ENCODE peak calls at places on chromosomes 7 and 10, in ten cellular contexts. J is T follicular helper cell, O is neural progenitor cell, L is fibroblast of the conjunctiva, W is A549, K is fibroblast of lung, B is aorta, T is AG04449, P is bronchial epithelial cell, E is T-helper 17 cell. A is an unnamed sample.

GRCh38 chr7:70527489-70527888 is 604.5 kb upstream of the GALNT17 start:
- DNase-seq in J (no peak), O (no peak), L (no peak), W (no peak), K (no peak), B (no peak), T (no peak), P (no peak), E (no peak), A (no peak)

GRCh38 chr10:12503311-12503710 is 154.0 kb downstream of the CAMK1D start:
- DNase-seq in J (no peak), O (no peak), L (no peak), W (no peak), K (no peak), B (no peak), T (no peak), P (no peak), E (no peak), A (no peak)

GRCh38 chr10:126059101-126059826 is 162.9 kb downstream of the FANK1 start:
- DNase-seq in J (no peak), O (no peak), L (no peak), W (peak; percentile 75), K (peak; percentile 90), B (no peak), T (peak; percentile 86), P (no peak), E (no peak), A (no peak)

GRCh38 chr7:7609330-7609729 is 31.2 kb upstream of the UMAD1 start:
- DNase-seq in J (no peak), O (no peak), L (no peak), W (no peak), K (no peak), B (no peak), T (no peak), P (no peak), E (no peak), A (no peak)

GRCh38 chr10:60175418-60175817 is 214.3 kb downstream of the ANK3 start:
- DNase-seq in J (no peak), O (no peak), L (no peak), W (peak; percentile 12), K (peak; percentile 40), B (no peak), T (no peak), P (no peak), E (no peak), A (no peak)

GRCh38 chr7:135843214-135843613 is 94.6 kb upstream of the FAM180A start:
- DNase-seq in J (no peak), O (no peak), L (no peak), W (no peak), K (no peak), B (no peak), T (no peak), P (no peak), E (no peak), A (no peak)

GRCh38 chr10:118850418-118851061 is 95.8 kb upstream of the CACUL1 start:
- DNase-seq in J (peak; percentile 35), O (peak; percentile 87), L (peak; percentile 35), W (peak; percentile 74), K (peak; percentile 32), B (peak; percentile 82), T (no peak), P (peak; percentile 69), E (peak; percentile 48), A (peak; percentile 36)

GRCh38 chr10:119541459-119542356 is 811 bp downstream of the RGS10 start:
- DNase-seq in J (peak; percentile 20), O (no peak), L (no peak), W (no peak), K (peak; percentile 19), B (peak; percentile 64), T (no peak), P (no peak), E (no peak), A (peak; percentile 51)

GRCh38 chr7:153381275-153382119 is 621.9 kb downstream of the ACTR3B start:
- DNase-seq in J (no peak), O (peak; percentile 62), L (no peak), W (peak; percentile 38), K (no peak), B (no peak), T (no peak), P (no peak), E (no peak), A (no peak)

GRCh38 chr10:12372846-12373245 is 23.5 kb downstream of the CAMK1D start:
- DNase-seq in J (no peak), O (no peak), L (no peak), W (no peak), K (no peak), B (no peak), T (no peak), P (no peak), E (no peak), A (no peak)

GRCh38 chr7:73330772-73331171 is 2.8 kb downstream of the FKBP6 start:
- DNase-seq in J (no peak), O (no peak), L (no peak), W (no peak), K (no peak), B (no peak), T (no peak), P (no peak), E (no peak), A (no peak)

GRCh38 chr10:59905735-59906416 is 480 bp downstream of the CCDC6 start:
- DNase-seq in J (no peak), O (peak; percentile 18), L (no peak), W (no peak), K (no peak), B (peak; percentile 57), T (no peak), P (no peak), E (no peak), A (peak; percentile 20)

A was measured in naive thymus-derived CD8-positive, alpha-beta T cell.